ENCODE peak calls at places on chromosomes 4 and X, in six cellular contexts. Z, N, I, Q, F and D are unnamed samples.

GRCh38 chr4:7124643-7125442 is 57.0 kb upstream of the GRPEL1 start:
- DNase-seq in Z (peak), N (peak), I (no peak), Q (no peak), F (no peak), D (no peak)

GRCh38 chr4:13289391-13289790 is 194.7 kb downstream of the RAB28 start:
- DNase-seq in Z (no peak), N (no peak), I (no peak), Q (no peak), F (no peak), D (no peak)

GRCh38 chr4:98110214-98110613 is 33.1 kb downstream of the STPG2 start:
- DNase-seq in Z (no peak), N (no peak), I (no peak), Q (no peak), F (no peak), D (no peak)

GRCh38 chr4:161252520-161253141 is 911.2 kb downstream of the FSTL5 start:
- DNase-seq in Z (no peak), N (no peak), I (no peak), Q (no peak), F (peak), D (no peak)

GRCh38 chrX:47523297-47523696 is 37.7 kb upstream of the ARAF start:
- DNase-seq in Z (peak), N (peak), I (peak), Q (peak), F (peak), D (peak)

GRCh38 chr4:102684605-102685052 is 76.1 kb downstream of the MANBA start:
- DNase-seq in Z (no peak), N (no peak), I (no peak), Q (no peak), F (no peak), D (no peak)

GRCh38 chrX:153597351-153597750 is 1.6 kb downstream of the CCNQ start:
- DNase-seq in Z (no peak), N (no peak), I (no peak), Q (no peak), F (no peak), D (no peak)

GRCh38 chr4:144169211-144169610 is 28.7 kb upstream of the GYPA start:
- DNase-seq in Z (no peak), N (no peak), I (no peak), Q (no peak), F (no peak), D (no peak)

GRCh38 chr4:132065940-132066495 is 1083.1 kb upstream of the PCDH10 start:
- DNase-seq in Z (no peak), N (no peak), I (no peak), Q (no peak), F (no peak), D (no peak)

GRCh38 chr4:152605031-152605430 is 69.1 kb upstream of the FBXW7 start:
- DNase-seq in Z (no peak), N (no peak), I (no peak), Q (no peak), F (no peak), D (no peak)

GRCh38 chr4:152605641-152606304 is 69.9 kb upstream of the FBXW7 start:
- DNase-seq in Z (no peak), N (no peak), I (no peak), Q (no peak), F (no peak), D (no peak)

GRCh38 chr4:152609460-152609859 is 70.3 kb downstream of the TMEM154 start:
- DNase-seq in Z (no peak), N (no peak), I (no peak), Q (no peak), F (no peak), D (no peak)

GRCh38 chr4:152606800-152607577 is 71.1 kb upstream of the FBXW7 start:
- DNase-seq in Z (no peak), N (no peak), I (no peak), Q (no peak), F (no peak), D (no peak)
- H3K27ac ChIP-seq in Z (no peak), N (no peak), I (no peak), Q (no peak), F (no peak), D (no peak)

GRCh38 chr4:160009656-160010493 is 907.0 kb downstream of the RAPGEF2 start:
- DNase-seq in Z (no peak), N (peak), I (no peak), Q (no peak), F (no peak), D (no peak)
- H3K27ac ChIP-seq in Z (no peak), N (no peak), I (no peak), Q (no peak), F (no peak), D (no peak)

GRCh38 chr4:170687751-170688150 is 598.0 kb upstream of the AADAT start:
- DNase-seq in Z (no peak), N (no peak), I (no peak), Q (no peak), F (no peak), D (no peak)

GRCh38 chr4:170682511-170682910 is 592.8 kb upstream of the AADAT start:
- DNase-seq in Z (no peak), N (no peak), I (no peak), Q (no peak), F (no peak), D (no peak)
- H3K27ac ChIP-seq in Z (no peak), N (no peak), I (no peak), Q (no peak), F (no peak), D (no peak)

GRCh38 chrX:2767631-2768455 is 16.0 kb downstream of the XG start:
- DNase-seq in Z (peak), N (peak), I (peak), Q (peak), F (no peak), D (no peak)
- H3K27ac ChIP-seq in Z (no peak), N (no peak), I (peak), Q (peak), F (no peak), D (no peak)